ENCODE peak calls at places on chromosomes 13 and 19, in eight cellular contexts. H is cardiac fibroblast; A is CD8-positive, alpha-beta T cell; Z is cardiac muscle cell; R is psoas muscle; Y is endothelial cell; P is foreskin fibroblast; S is A549. J is an unnamed sample.
A peak's percentile ranks its signal among the peaks of the same experiment; 100 is the strongest.

GRCh38 chr13:84961023-84961422 is 838.2 kb downstream of the SLITRK6 start:
- DNase-seq in H (no peak), A (no peak), Z (no peak), R (no peak), Y (no peak), P (no peak), S (no peak), J (no peak)

GRCh38 chr19:7869453-7869909 is 4.7 kb downstream of the PRR36 start:
- DNase-seq in H (peak; percentile 49), A (peak; percentile 76), Z (peak; percentile 84), R (peak; percentile 49), Y (peak; percentile 53), P (no peak), S (no peak), J (peak; percentile 28)

GRCh38 chr13:102768914-102769313 is 4.7 kb downstream of the TEX30 start:
- DNase-seq in H (peak; percentile 52), A (no peak), Z (no peak), R (no peak), Y (no peak), P (no peak), S (no peak), J (no peak)

GRCh38 chr19:5448374-5448773 is 6.8 kb upstream of the ZNRF4 start:
- DNase-seq in H (no peak), A (no peak), Z (no peak), R (no peak), Y (no peak), P (no peak), S (no peak), J (no peak)

GRCh38 chr19:55015126-55015525 is 22.9 kb downstream of the GP6 start:
- DNase-seq in H (no peak), A (no peak), Z (no peak), R (no peak), Y (no peak), P (no peak), S (no peak), J (no peak)

GRCh38 chr19:1102407-1103106 is 1.2 kb upstream of the GPX4 start:
- DNase-seq in H (peak; percentile 99), A (no peak), Z (no peak), R (peak; percentile 63), Y (no peak), P (peak; percentile 99), S (no peak), J (peak; percentile 100)

GRCh38 chr19:1495799-1496713 is 5.1 kb downstream of the REEP6 start:
- DNase-seq in H (no peak), A (no peak), Z (no peak), R (no peak), Y (no peak), P (no peak), S (no peak), J (no peak)

GRCh38 chr19:3725640-3726310 is 17.6 kb downstream of the TJP3 start:
- DNase-seq in H (no peak), A (no peak), Z (peak; percentile 25), R (no peak), Y (no peak), P (no peak), S (no peak), J (no peak)

GRCh38 chr19:55044286-55044685 is 6.2 kb upstream of the GP6 start:
- DNase-seq in H (no peak), A (no peak), Z (no peak), R (no peak), Y (no peak), P (no peak), S (no peak), J (no peak)

GRCh38 chr13:76019421-76020044 is 383.4 kb downstream of the LMO7 start:
- DNase-seq in H (no peak), A (no peak), Z (peak; percentile 15), R (no peak), Y (peak; percentile 59), P (no peak), S (no peak), J (no peak)

GRCh38 chr13:112705286-112705685 is 15.4 kb downstream of the ATP11A start:
- DNase-seq in H (no peak), A (no peak), Z (no peak), R (no peak), Y (no peak), P (no peak), S (no peak), J (no peak)

GRCh38 chr19:14383556-14383897 is 2.3 kb downstream of the ADGRE5 start:
- DNase-seq in H (peak; percentile 54), A (no peak), Z (no peak), R (no peak), Y (no peak), P (no peak), S (no peak), J (peak; percentile 39)

GRCh38 chr19:5352229-5352763 is 11.7 kb upstream of the PTPRS start:
- DNase-seq in H (no peak), A (no peak), Z (no peak), R (no peak), Y (no peak), P (no peak), S (no peak), J (peak; percentile 15)

GRCh38 chr13:77515785-77516184 is 19.7 kb upstream of the SCEL start:
- DNase-seq in H (no peak), A (no peak), Z (no peak), R (no peak), Y (no peak), P (no peak), S (no peak), J (no peak)

GRCh38 chr19:19096641-19097627 is 33.1 kb downstream of the SLC25A42 start:
- DNase-seq in H (no peak), A (no peak), Z (no peak), R (no peak), Y (no peak), P (no peak), S (no peak), J (no peak)

GRCh38 chr19:30070198-30070969 is 128.3 kb downstream of the URI1 start:
- DNase-seq in H (no peak), A (no peak), Z (no peak), R (no peak), Y (no peak), P (no peak), S (no peak), J (no peak)

GRCh38 chr13:28707629-28708427 is 10.9 kb downstream of the SLC46A3 start:
- DNase-seq in H (peak; percentile 80), A (no peak), Z (no peak), R (no peak), Y (no peak), P (peak; percentile 88), S (no peak), J (peak; percentile 92)

GRCh38 chr13:26710166-26710565 is 50.4 kb downstream of the GPR12 start:
- DNase-seq in H (no peak), A (no peak), Z (no peak), R (no peak), Y (no peak), P (no peak), S (no peak), J (no peak)

GRCh38 chr13:26707122-26708006 is 53.2 kb downstream of the GPR12 start:
- DNase-seq in H (peak; percentile 68), A (peak; percentile 41), Z (peak; percentile 69), R (no peak), Y (peak; percentile 69), P (peak; percentile 20), S (peak; percentile 14), J (peak; percentile 58)

GRCh38 chr13:26709461-26709860 is 51.1 kb downstream of the GPR12 start:
- DNase-seq in H (no peak), A (no peak), Z (no peak), R (no peak), Y (no peak), P (no peak), S (no peak), J (no peak)

GRCh38 chr13:26708007-26708297 is 52.6 kb downstream of the GPR12 start:
- DNase-seq in H (no peak), A (no peak), Z (no peak), R (no peak), Y (no peak), P (no peak), S (no peak), J (no peak)

DNA sequence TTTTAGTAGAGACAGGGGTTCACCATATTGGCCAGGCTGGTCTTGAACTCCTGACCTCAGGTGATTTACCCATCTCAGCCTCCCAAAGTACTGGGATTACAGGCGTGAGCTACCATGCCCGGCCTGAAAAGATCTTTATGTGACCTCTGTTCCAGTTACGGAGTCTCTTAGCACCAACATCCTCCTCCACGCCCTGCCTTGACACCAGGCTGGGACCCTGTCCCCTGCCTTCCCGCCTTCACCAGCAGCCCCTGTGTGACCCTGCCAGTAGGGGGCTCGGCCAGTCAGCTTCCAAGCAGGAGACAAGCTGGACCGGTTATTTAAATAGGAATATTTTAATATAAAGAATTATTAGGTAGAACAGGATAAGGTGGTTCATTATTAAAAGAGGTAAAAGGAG is 54.2 kb downstream of the GPR12 start:
- DNase-seq in H (no peak), A (no peak), Z (no peak), R (no peak), Y (peak; percentile 22), P (no peak), S (no peak), J (no peak)
- TF ChIP-seq CTCF in H (peak; percentile 5), A (no peak), Z (no peak), R (no peak), Y (no peak), P (no peak), S (no peak), J (no peak)

DNA sequence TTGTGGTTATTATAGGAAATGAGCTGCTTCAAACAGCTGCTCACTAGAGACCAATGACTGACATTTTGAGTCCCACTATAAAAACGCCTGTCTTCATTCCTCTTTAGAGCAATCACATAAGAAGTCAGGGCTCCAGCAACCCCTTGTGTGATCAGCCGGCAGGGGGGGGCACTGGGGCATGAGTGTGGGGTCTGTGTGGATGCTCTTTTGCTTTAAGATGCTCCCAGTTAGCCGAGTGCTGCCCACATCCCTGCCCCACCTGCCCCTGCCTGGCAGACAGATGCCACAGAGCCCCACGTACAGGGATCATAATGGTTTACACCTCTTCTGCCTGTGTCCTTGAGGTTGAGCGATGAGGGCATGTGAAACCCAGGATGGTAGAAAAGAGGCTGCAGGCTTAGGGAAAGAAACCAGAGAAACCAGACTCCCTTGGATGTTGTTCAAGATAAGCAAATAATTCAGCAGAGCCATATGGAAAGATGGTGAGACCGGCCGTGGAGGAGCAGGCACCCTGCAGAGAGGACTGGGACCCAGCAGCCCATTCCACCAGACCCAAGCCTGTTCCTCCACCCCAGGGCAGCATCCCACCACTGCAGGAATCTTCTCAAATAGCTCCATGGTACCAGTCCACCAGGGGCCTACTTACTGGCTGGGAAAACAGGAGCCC is 55.4 kb downstream of the CHST8 start:
- DNase-seq in H (no peak), A (no peak), Z (no peak), R (no peak), Y (no peak), P (no peak), S (no peak), J (no peak)
- TF ChIP-seq CTCF in H (no peak), A (no peak), Z (no peak), R (no peak), Y (no peak), P (no peak), S (no peak), J (no peak)

GRCh38 chr13:46146898-46147297 is 35.1 kb downstream of the LCP1 start:
- DNase-seq in H (peak; percentile 19), A (no peak), Z (peak; percentile 48), R (no peak), Y (peak; percentile 28), P (peak; percentile 19), S (no peak), J (no peak)
- TF ChIP-seq CTCF in H (peak; percentile 49), A (no peak), Z (peak; percentile 47), R (no peak), Y (no peak), P (peak; percentile 23), S (peak; percentile 27), J (no peak)

GRCh38 chr13:42102961-42103688 is 54.7 kb downstream of the DGKH start:
- DNase-seq in H (no peak), A (no peak), Z (no peak), R (no peak), Y (no peak), P (no peak), S (no peak), J (peak; percentile 57)
- TF ChIP-seq CTCF in H (no peak), A (no peak), Z (no peak), R (no peak), Y (no peak), P (no peak), S (no peak), J (no peak)

J was measured in IMR-90.